ENCODE peak calls at places on chromosomes 11 and 22, in eight cellular contexts. W is cardiac muscle cell; V is CD4-positive, alpha-beta T cell; H is IMR-90; I is caudate nucleus; Y is colonic mucosa; K is aorta; X is dorsolateral prefrontal cortex. R is an unnamed sample.

GRCh38 chr22:22983123-22983522 is 87.2 kb upstream of the GNAZ start:
- DNase-seq in W (no peak), V (no peak), H (no peak), I (no peak), Y (no peak), K (no peak), X (no peak), R (no peak)

GRCh38 chr11:63165710-63166310 is 21.8 kb upstream of the SLC22A24 start:
- DNase-seq in W (no peak), V (no peak), H (no peak), I (no peak), Y (no peak), K (no peak), X (no peak), R (no peak)

GRCh38 chr11:119340335-119341221 is at the start of gene C1QTNF5:
- DNase-seq in W (peak; percentile 93), V (no peak), H (peak; percentile 57), I (no peak), Y (peak; percentile 77), K (peak; percentile 94), X (peak; percentile 15), R (peak; percentile 97)

GRCh38 chr11:21105196-21105917 is 436.0 kb downstream of the NELL1 start:
- DNase-seq in W (no peak), V (no peak), H (no peak), I (no peak), Y (no peak), K (no peak), X (no peak), R (no peak)

GRCh38 chr11:62431171-62431895 is 12.5 kb downstream of the SCGB1A1 start:
- DNase-seq in W (peak; percentile 41), V (no peak), H (peak; percentile 92), I (no peak), Y (no peak), K (no peak), X (no peak), R (no peak)

GRCh38 chr11:65559951-65560537 is 1.9 kb upstream of the LTBP3 start:
- DNase-seq in W (peak; percentile 62), V (no peak), H (peak; percentile 53), I (no peak), Y (peak; percentile 63), K (no peak), X (peak; percentile 51), R (no peak)

GRCh38 chr11:88683024-88683423 is 345.5 kb upstream of the CTSC start:
- DNase-seq in W (no peak), V (no peak), H (no peak), I (no peak), Y (no peak), K (no peak), X (no peak), R (no peak)

GRCh38 chr11:1845571-1846452 is 7.0 kb downstream of the TNNI2 start:
- DNase-seq in W (no peak), V (no peak), H (no peak), I (no peak), Y (no peak), K (no peak), X (no peak), R (no peak)

GRCh38 chr11:72741849-72742521 is 10.2 kb downstream of the ARAP1 start:
- DNase-seq in W (no peak), V (no peak), H (peak; percentile 29), I (no peak), Y (no peak), K (no peak), X (no peak), R (no peak)

GRCh38 chr11:46338988-46339666 is 8.1 kb upstream of the DGKZ start:
- DNase-seq in W (no peak), V (no peak), H (no peak), I (no peak), Y (no peak), K (no peak), X (no peak), R (peak; percentile 57)

GRCh38 chr22:21074092-21074715 is 28.5 kb downstream of the LRRC74B start:
- DNase-seq in W (peak; percentile 41), V (no peak), H (peak; percentile 83), I (no peak), Y (no peak), K (peak; percentile 73), X (no peak), R (no peak)

GRCh38 chr11:131665344-131665968 is 295.0 kb downstream of the NTM start:
- DNase-seq in W (no peak), V (no peak), H (no peak), I (no peak), Y (no peak), K (no peak), X (no peak), R (no peak)
- H3K27ac ChIP-seq in W (no peak overlapping the region), V (no peak overlapping the region), H (no peak overlapping the region), I (peak overlapping the region; percentile 98), Y (no peak overlapping the region), K (no peak overlapping the region), X (peak overlapping the region; percentile 98), R (no peak overlapping the region)

GRCh38 chr22:49791682-49792081 is 36.0 kb downstream of the BRD1 start:
- DNase-seq in W (no peak), V (no peak), H (no peak), I (no peak), Y (no peak), K (no peak), X (no peak), R (peak; percentile 35)
- H3K27ac ChIP-seq in W (no peak overlapping the region), V (no peak overlapping the region), H (no peak overlapping the region), I (no peak overlapping the region), Y (no peak overlapping the region), K (no peak overlapping the region), X (no peak overlapping the region), R (peak overlapping the region; percentile 6)

GRCh38 chr11:102111787-102112653 is 1.8 kb downstream of the YAP1 start:
- DNase-seq in W (peak; percentile 89), V (no peak), H (peak; percentile 94), I (no peak), Y (peak; percentile 64), K (no peak), X (no peak), R (no peak)
- H3K27ac ChIP-seq in W (peak overlapping the region; percentile 98), V (no peak overlapping the region), H (peak overlapping the region; percentile 100), I (peak overlapping the region; percentile 59), Y (peak overlapping the region; percentile 96), K (peak overlapping the region; percentile 94), X (peak overlapping the region; percentile 88), R (peak overlapping the region; percentile 99)

GRCh38 chr11:35316161-35316560 is 103.2 kb downstream of the SLC1A2 start:
- DNase-seq in W (no peak), V (no peak), H (peak; percentile 33), I (no peak), Y (no peak), K (no peak), X (no peak), R (no peak)
- H3K27ac ChIP-seq in W (no peak overlapping the region), V (no peak overlapping the region), H (no peak overlapping the region), I (no peak overlapping the region), Y (no peak overlapping the region), K (no peak overlapping the region), X (no peak overlapping the region), R (no peak overlapping the region)

GRCh38 chr11:126328001-126328390 is 24.1 kb downstream of the DCPS start:
- DNase-seq in W (no peak), V (no peak), H (no peak), I (no peak), Y (no peak), K (peak; percentile 38), X (no peak), R (no peak)
- H3K27ac ChIP-seq in W (no peak overlapping the region), V (no peak overlapping the region), H (no peak overlapping the region), I (no peak overlapping the region), Y (no peak overlapping the region), K (no peak overlapping the region), X (no peak overlapping the region), R (no peak overlapping the region)

GRCh38 chr11:5603326-5603725 is 6.9 kb downstream of the TRIM6 start:
- DNase-seq in W (no peak), V (no peak), H (no peak), I (no peak), Y (no peak), K (no peak), X (peak; percentile 52), R (no peak)

GRCh38 chr11:5608778-5609177 is 12.3 kb downstream of the TRIM6 start:
- DNase-seq in W (peak; percentile 57), V (no peak), H (peak; percentile 16), I (no peak), Y (no peak), K (no peak), X (no peak), R (no peak)

GRCh38 chr11:5610446-5610845 is 14.0 kb downstream of the TRIM6 start:
- DNase-seq in W (no peak), V (no peak), H (no peak), I (no peak), Y (no peak), K (no peak), X (no peak), R (no peak)

GRCh38 chr11:5604896-5605295 is 8.5 kb downstream of the TRIM6 start:
- DNase-seq in W (no peak), V (no peak), H (no peak), I (no peak), Y (no peak), K (no peak), X (no peak), R (no peak)

GRCh38 chr11:5605849-5606248 is 9.4 kb downstream of the TRIM6 start:
- DNase-seq in W (peak; percentile 84), V (no peak), H (peak; percentile 92), I (no peak), Y (no peak), K (no peak), X (no peak), R (no peak)
- H3K27ac ChIP-seq in W (no peak overlapping the region), V (no peak overlapping the region), H (no peak overlapping the region), I (no peak overlapping the region), Y (no peak overlapping the region), K (no peak overlapping the region), X (no peak overlapping the region), R (no peak overlapping the region)

DNA sequence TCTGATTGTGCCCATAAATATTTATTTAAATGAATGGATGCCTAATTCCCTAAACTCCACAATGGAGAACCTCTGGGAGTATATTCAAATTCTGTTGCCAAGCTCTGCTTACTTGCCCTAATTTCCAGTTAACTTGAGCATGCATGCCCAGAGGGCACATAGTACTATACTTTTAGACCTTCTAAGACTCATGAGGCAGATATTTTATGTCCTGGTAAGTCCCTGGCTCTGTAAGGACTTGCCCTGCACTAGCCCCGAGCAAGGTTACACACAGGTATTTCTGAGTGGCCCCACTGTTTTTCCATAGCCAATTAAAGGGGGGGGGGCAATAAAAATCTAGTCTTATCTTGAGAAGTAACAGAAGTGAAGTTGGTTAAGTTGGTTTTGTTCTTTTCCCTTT is 21.1 kb upstream of the CAPRIN1 start:
- DNase-seq in W (no peak), V (no peak), H (no peak), I (no peak), Y (no peak), K (no peak), X (no peak), R (no peak)
- H3K27ac ChIP-seq in W (no peak overlapping the region), V (no peak overlapping the region), H (no peak overlapping the region), I (no peak overlapping the region), Y (no peak overlapping the region), K (no peak overlapping the region), X (no peak overlapping the region), R (no peak overlapping the region)

R was measured in right cardiac atrium.